ENCODE peak calls at places on chromosome 4, in five cellular contexts. One of them, this sample, is unnamed.
A peak's percentile ranks its signal among the peaks of the same experiment; 100 is the strongest.

GRCh38 chr4:150078041-150078995 is at the start of gene DCLK2:
- DNase-seq in B cell: peak; percentile 46
- DNase-seq in NB4: peak; percentile 63
- DNase-seq in MM.1S: peak; percentile 47
- DNase-seq in CD8-positive, alpha-beta T cell: no peak
- DNase-seq in this sample: peak; percentile 34

GRCh38 chr4:62402088-62402806 is 1202.1 kb downstream of the ADGRL3 start:
- DNase-seq in NB4: no peak
- DNase-seq in B cell: no peak
- DNase-seq in MM.1S: no peak
- DNase-seq in CD8-positive, alpha-beta T cell: no peak
- DNase-seq in this sample: no peak

GRCh38 chr4:79575709-79576479 is 167.9 kb upstream of the GK2 start:
- DNase-seq in CD8-positive, alpha-beta T cell: no peak
- DNase-seq in NB4: no peak
- DNase-seq in B cell: no peak
- DNase-seq in MM.1S: no peak
- DNase-seq in this sample: no peak

GRCh38 chr4:28354874-28355273 is 1494.2 kb downstream of the STIM2 start:
- DNase-seq in CD8-positive, alpha-beta T cell: no peak
- DNase-seq in B cell: no peak
- DNase-seq in MM.1S: no peak
- DNase-seq in NB4: no peak
- DNase-seq in this sample: no peak

GRCh38 chr4:137635108-137635507 is 102.8 kb upstream of the PCDH18 start:
- DNase-seq in B cell: no peak
- DNase-seq in NB4: no peak
- DNase-seq in CD8-positive, alpha-beta T cell: no peak
- DNase-seq in MM.1S: no peak
- DNase-seq in this sample: no peak

GRCh38 chr4:1048781-1049590 is 37.6 kb downstream of the FGFRL1 start:
- DNase-seq in B cell: no peak
- DNase-seq in CD8-positive, alpha-beta T cell: no peak
- DNase-seq in MM.1S: no peak
- DNase-seq in NB4: peak; percentile 89
- DNase-seq in this sample: no peak

GRCh38 chr4:79258614-79259176 is 67.2 kb downstream of the NAA11 start:
- DNase-seq in CD8-positive, alpha-beta T cell: no peak
- DNase-seq in B cell: no peak
- DNase-seq in NB4: no peak
- DNase-seq in MM.1S: no peak
- DNase-seq in this sample: no peak

GRCh38 chr4:150960079-150960478 is 55.0 kb downstream of the LRBA start:
- DNase-seq in CD8-positive, alpha-beta T cell: no peak
- DNase-seq in NB4: peak; percentile 13
- DNase-seq in B cell: no peak
- DNase-seq in MM.1S: no peak
- DNase-seq in this sample: no peak

GRCh38 chr4:151251922-151252321 is 25.0 kb upstream of the PRSS48 start:
- DNase-seq in MM.1S: no peak
- DNase-seq in NB4: no peak
- DNase-seq in CD8-positive, alpha-beta T cell: no peak
- DNase-seq in B cell: no peak
- DNase-seq in this sample: no peak

GRCh38 chr4:105496899-105497298 is 23.0 kb upstream of the PPA2 start:
- DNase-seq in CD8-positive, alpha-beta T cell: no peak
- DNase-seq in B cell: no peak
- DNase-seq in NB4: no peak
- DNase-seq in MM.1S: peak; percentile 33
- DNase-seq in this sample: no peak

GRCh38 chr4:87005690-87006461 is 71.1 kb downstream of the AFF1 start:
- DNase-seq in B cell: peak; percentile 34
- DNase-seq in MM.1S: peak; percentile 75
- DNase-seq in CD8-positive, alpha-beta T cell: no peak
- DNase-seq in NB4: peak; percentile 50
- DNase-seq in this sample: no peak

GRCh38 chr4:98627477-98627876 is 30.9 kb downstream of the TSPAN5 start:
- DNase-seq in B cell: no peak
- DNase-seq in MM.1S: no peak
- DNase-seq in NB4: no peak
- DNase-seq in CD8-positive, alpha-beta T cell: no peak
- DNase-seq in this sample: no peak

GRCh38 chr4:168076989-168077725 is 15.2 kb upstream of the ANXA10 start:
- DNase-seq in CD8-positive, alpha-beta T cell: peak; percentile 7
- DNase-seq in MM.1S: peak; percentile 62
- DNase-seq in B cell: peak; percentile 25
- DNase-seq in NB4: peak; percentile 62
- DNase-seq in this sample: no peak

GRCh38 chr4:62232755-62233280 is 1032.7 kb downstream of the ADGRL3 start:
- DNase-seq in CD8-positive, alpha-beta T cell: no peak
- DNase-seq in NB4: no peak
- DNase-seq in B cell: no peak
- DNase-seq in MM.1S: no peak
- DNase-seq in this sample: no peak

GRCh38 chr4:98864560-98864959 is 64.4 kb downstream of the EIF4E start:
- DNase-seq in CD8-positive, alpha-beta T cell: no peak
- DNase-seq in B cell: no peak
- DNase-seq in MM.1S: no peak
- DNase-seq in NB4: no peak
- DNase-seq in this sample: no peak

GRCh38 chr4:140359571-140360427 is 13.6 kb upstream of the SCOC start:
- DNase-seq in B cell: peak; percentile 85
- DNase-seq in MM.1S: peak; percentile 84
- DNase-seq in NB4: peak; percentile 85
- DNase-seq in CD8-positive, alpha-beta T cell: peak; percentile 65
- DNase-seq in this sample: no peak

GRCh38 chr4:182231080-182231479 is 12.1 kb upstream of the TENM3 start:
- DNase-seq in NB4: no peak
- DNase-seq in B cell: no peak
- DNase-seq in CD8-positive, alpha-beta T cell: no peak
- DNase-seq in MM.1S: no peak
- DNase-seq in this sample: no peak

GRCh38 chr4:136741468-136741867 is 790.8 kb downstream of the PCDH18 start:
- DNase-seq in MM.1S: no peak
- DNase-seq in B cell: no peak
- DNase-seq in NB4: no peak
- DNase-seq in CD8-positive, alpha-beta T cell: no peak
- DNase-seq in this sample: no peak

GRCh38 chr4:81807927-81808672 is 336.4 kb upstream of the RASGEF1B start:
- DNase-seq in B cell: no peak
- DNase-seq in NB4: no peak
- DNase-seq in CD8-positive, alpha-beta T cell: no peak
- DNase-seq in MM.1S: no peak
- DNase-seq in this sample: no peak

GRCh38 chr4:183407128-183407585 is 37.3 kb upstream of the CDKN2AIP start:
- DNase-seq in CD8-positive, alpha-beta T cell: peak; percentile 88
- DNase-seq in B cell: peak; percentile 93
- DNase-seq in MM.1S: peak; percentile 87
- DNase-seq in NB4: peak; percentile 90
- DNase-seq in this sample: peak; percentile 53

GRCh38 chr4:106659386-106659785 is 290.8 kb upstream of the GIMD1 start:
- DNase-seq in MM.1S: no peak
- DNase-seq in B cell: no peak
- DNase-seq in NB4: peak; percentile 84
- DNase-seq in CD8-positive, alpha-beta T cell: no peak
- DNase-seq in this sample: no peak

GRCh38 chr4:1113311-1114009 is at the start of gene RNF212:
- DNase-seq in MM.1S: no peak
- DNase-seq in NB4: no peak
- DNase-seq in B cell: peak; percentile 52
- DNase-seq in CD8-positive, alpha-beta T cell: peak; percentile 6
- DNase-seq in this sample: no peak

GRCh38 chr4:93327346-93327745 is 501.2 kb upstream of the ATOH1 start:
- DNase-seq in NB4: no peak
- DNase-seq in MM.1S: no peak
- DNase-seq in CD8-positive, alpha-beta T cell: no peak
- DNase-seq in B cell: no peak
- DNase-seq in this sample: no peak

DNA sequence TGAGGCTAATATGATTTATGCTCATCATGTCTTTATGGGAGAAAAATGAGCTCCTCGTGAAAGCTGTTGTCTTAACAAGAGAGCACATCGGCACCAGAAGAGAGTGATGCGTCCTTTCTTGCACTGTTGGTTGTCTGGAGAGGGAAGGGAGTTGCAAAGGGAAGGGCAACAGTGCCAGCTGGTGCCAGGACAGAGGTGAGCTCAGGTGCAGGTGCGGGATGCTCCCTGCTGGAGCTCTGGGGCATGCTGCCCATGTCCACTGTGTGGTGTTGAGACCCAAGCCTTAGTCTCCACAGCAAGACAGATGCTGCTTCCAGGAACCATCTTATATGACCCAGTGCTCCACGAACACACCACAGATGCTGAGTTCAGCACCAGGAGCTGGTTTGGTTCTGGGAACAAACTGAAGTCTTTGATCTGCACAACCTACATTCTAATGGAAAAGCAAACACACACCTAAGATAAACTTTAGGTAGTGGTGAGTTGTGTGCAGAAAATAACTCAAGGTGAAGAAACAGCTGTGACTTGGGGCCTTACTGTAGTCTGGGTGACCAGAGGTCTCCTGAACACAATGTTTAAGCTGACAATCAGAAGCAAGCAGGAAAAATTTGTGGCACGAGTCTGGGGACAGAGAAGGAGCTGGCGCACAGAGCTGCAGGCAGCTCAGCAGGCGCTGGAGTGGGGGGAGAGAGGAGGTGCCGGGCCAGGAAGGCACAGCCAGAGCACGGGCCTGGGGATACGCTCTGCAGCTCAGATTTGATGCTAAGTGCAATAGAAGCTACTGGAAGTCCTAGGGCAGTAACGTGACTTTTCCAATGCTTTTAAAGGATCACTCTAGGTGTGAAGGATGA is 73.2 kb downstream of the HAUS3 start:
- DNase-seq in B cell: no peak
- DNase-seq in NB4: no peak
- DNase-seq in MM.1S: no peak
- DNase-seq in CD8-positive, alpha-beta T cell: no peak
- DNase-seq in this sample: no peak
- TF ChIP-seq CTCF in B cell: no peak
- TF ChIP-seq CTCF in NB4: no peak
- TF ChIP-seq CTCF in MM.1S: no peak
- TF ChIP-seq CTCF in CD8-positive, alpha-beta T cell: no peak
- TF ChIP-seq CTCF in this sample: no peak

GRCh38 chr4:19786616-19787015 is 465.1 kb upstream of the SLIT2 start:
- DNase-seq in CD8-positive, alpha-beta T cell: no peak
- DNase-seq in MM.1S: no peak
- DNase-seq in NB4: no peak
- DNase-seq in B cell: no peak
- DNase-seq in this sample: no peak

DNA sequence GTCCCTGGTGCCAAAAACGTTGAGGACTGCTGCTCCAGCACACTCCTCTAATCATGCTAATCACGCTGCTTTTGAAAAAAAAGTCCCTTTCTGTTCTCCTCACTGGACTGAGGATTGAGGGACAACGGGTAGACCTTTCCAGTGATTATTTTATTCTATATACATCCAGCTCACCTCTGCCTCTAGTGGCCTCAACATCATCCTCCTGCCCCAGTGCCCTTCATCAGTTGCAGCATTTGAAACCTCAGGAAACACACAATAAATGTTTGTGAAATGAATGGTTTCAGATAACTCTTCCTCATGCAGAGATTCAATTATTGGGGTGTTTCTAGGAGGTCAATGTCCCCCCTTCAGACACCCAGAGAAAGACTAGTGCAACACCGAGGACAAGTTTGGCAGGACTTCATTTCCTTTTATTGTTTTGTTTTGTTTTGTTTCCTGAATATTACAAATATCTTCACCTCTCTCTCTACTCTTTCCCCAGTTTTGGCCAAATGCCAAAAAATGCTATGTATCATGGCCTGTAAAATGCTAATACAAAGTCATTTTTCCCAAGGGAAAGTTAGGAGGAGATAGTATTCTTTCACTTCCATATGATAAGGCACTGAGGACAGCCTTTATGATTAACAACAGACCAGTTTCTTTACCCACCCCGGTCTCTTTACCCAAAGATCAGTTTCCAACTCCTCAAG is 460.1 kb upstream of the SLIT2 start:
- DNase-seq in MM.1S: no peak
- DNase-seq in CD8-positive, alpha-beta T cell: no peak
- DNase-seq in NB4: no peak
- DNase-seq in B cell: no peak
- DNase-seq in this sample: no peak
- TF ChIP-seq CTCF in MM.1S: no peak
- TF ChIP-seq CTCF in CD8-positive, alpha-beta T cell: no peak
- TF ChIP-seq CTCF in NB4: no peak
- TF ChIP-seq CTCF in B cell: no peak
- TF ChIP-seq CTCF in this sample: no peak

GRCh38 chr4:109113511-109113910 is 188.9 kb downstream of the COL25A1 start:
- DNase-seq in NB4: no peak
- DNase-seq in CD8-positive, alpha-beta T cell: no peak
- DNase-seq in B cell: no peak
- DNase-seq in MM.1S: no peak
- DNase-seq in this sample: no peak
- TF ChIP-seq CTCF in NB4: no peak
- TF ChIP-seq CTCF in CD8-positive, alpha-beta T cell: no peak
- TF ChIP-seq CTCF in B cell: no peak
- TF ChIP-seq CTCF in MM.1S: no peak
- TF ChIP-seq CTCF in this sample: no peak

GRCh38 chr4:2933566-2934076 is 29.6 kb downstream of the NOP14 start:
- DNase-seq in CD8-positive, alpha-beta T cell: no peak
- DNase-seq in MM.1S: no peak
- DNase-seq in B cell: no peak
- DNase-seq in NB4: no peak
- DNase-seq in this sample: no peak
- TF ChIP-seq CTCF in CD8-positive, alpha-beta T cell: no peak
- TF ChIP-seq CTCF in MM.1S: no peak
- TF ChIP-seq CTCF in B cell: no peak
- TF ChIP-seq CTCF in NB4: no peak
- TF ChIP-seq CTCF in this sample: no peak

DNA sequence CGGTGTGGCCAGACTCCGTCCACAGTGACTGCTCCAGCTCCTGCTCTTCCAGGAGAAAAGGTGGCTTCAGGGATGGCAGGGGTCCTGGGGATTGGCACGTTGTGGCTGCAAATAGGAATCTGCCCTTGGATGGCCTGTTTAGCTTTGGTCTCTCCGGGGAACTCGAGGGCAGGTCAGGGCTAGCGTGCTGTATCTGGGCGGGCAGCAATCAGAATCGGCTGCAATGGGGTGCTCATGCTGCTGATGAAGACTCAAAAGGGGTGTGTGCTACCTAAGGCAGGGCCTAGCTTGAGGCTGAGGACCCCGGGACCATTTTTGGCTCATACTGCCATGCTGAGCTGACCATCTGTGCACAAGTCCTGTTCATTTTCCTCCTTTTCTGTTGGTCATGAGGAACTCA is 51.3 kb downstream of the RGS12 start:
- DNase-seq in B cell: no peak
- DNase-seq in CD8-positive, alpha-beta T cell: no peak
- DNase-seq in MM.1S: no peak
- DNase-seq in NB4: no peak
- DNase-seq in this sample: no peak
- TF ChIP-seq CTCF in B cell: no peak
- TF ChIP-seq CTCF in CD8-positive, alpha-beta T cell: no peak
- TF ChIP-seq CTCF in MM.1S: no peak
- TF ChIP-seq CTCF in NB4: no peak
- TF ChIP-seq CTCF in this sample: no peak

This sample was measured in D721Med.